ENCODE peak calls at places on chromosomes 1 and 21, in seven cellular contexts. A is AG04450, N is brain microvascular endothelial cell, S is body of pancreas, X is fibroblast of mammary gland, C is HFF-Myc, Y is dorsolateral prefrontal cortex. P is an unnamed sample.

GRCh38 chr1:184222561-184223157 is 164.2 kb upstream of the C1orf21 start:
- DNase-seq in C (no peak), A (no peak), X (peak; percentile 63), N (peak; percentile 39), Y (peak; percentile 38), S (peak; percentile 67), P (no peak)

GRCh38 chr1:6625579-6626149 is 996 bp downstream of the THAP3 start:
- DNase-seq in Y (peak; percentile 9), S (peak; percentile 41), A (no peak), X (peak; percentile 76), C (no peak), N (peak; percentile 41), P (no peak)

GRCh38 chr1:230327892-230328284 is 98.2 kb downstream of the PGBD5 start:
- DNase-seq in C (no peak), X (no peak), A (no peak), Y (no peak), N (peak; percentile 14), S (no peak), P (no peak)

GRCh38 chr21:26626187-26626586 is 53.1 kb upstream of the CYYR1 start:
- DNase-seq in N (no peak), A (no peak), S (no peak), X (no peak), Y (no peak), C (no peak), P (no peak)

GRCh38 chr1:46134660-46135331 is 2.4 kb upstream of the PIK3R3 start:
- DNase-seq in N (peak; percentile 34), C (no peak), X (peak; percentile 95), A (peak; percentile 60), S (no peak), Y (peak; percentile 70), P (no peak)

GRCh38 chr1:86247553-86248279 is 91.1 kb upstream of the COL24A1 start:
- DNase-seq in Y (no peak), N (no peak), S (no peak), X (no peak), C (peak; percentile 46), A (no peak), P (peak; percentile 6)

GRCh38 chr1:53616927-53617326 is 122.0 kb downstream of the GLIS1 start:
- DNase-seq in C (no peak), A (no peak), Y (no peak), X (peak; percentile 35), S (no peak), N (no peak), P (no peak)

GRCh38 chr1:10065344-10065685 is 32.6 kb downstream of the UBE4B start:
- DNase-seq in C (no peak), X (peak; percentile 57), N (peak; percentile 20), S (no peak), Y (no peak), A (no peak), P (no peak)

GRCh38 chr1:60569189-60569588 is 495.6 kb upstream of the C1orf87 start:
- DNase-seq in Y (no peak), X (no peak), S (no peak), N (no peak), A (no peak), C (no peak), P (no peak)

GRCh38 chr1:78176448-78176847 is 130.7 kb downstream of the GIPC2 start:
- DNase-seq in S (no peak), Y (no peak), N (peak; percentile 63), C (peak; percentile 67), X (peak; percentile 94), A (peak; percentile 69), P (peak; percentile 48)

GRCh38 chr1:228917342-228917741 is 182.1 kb downstream of the RHOU start:
- DNase-seq in A (no peak), Y (no peak), S (no peak), N (no peak), C (no peak), X (no peak), P (no peak)

DNA sequence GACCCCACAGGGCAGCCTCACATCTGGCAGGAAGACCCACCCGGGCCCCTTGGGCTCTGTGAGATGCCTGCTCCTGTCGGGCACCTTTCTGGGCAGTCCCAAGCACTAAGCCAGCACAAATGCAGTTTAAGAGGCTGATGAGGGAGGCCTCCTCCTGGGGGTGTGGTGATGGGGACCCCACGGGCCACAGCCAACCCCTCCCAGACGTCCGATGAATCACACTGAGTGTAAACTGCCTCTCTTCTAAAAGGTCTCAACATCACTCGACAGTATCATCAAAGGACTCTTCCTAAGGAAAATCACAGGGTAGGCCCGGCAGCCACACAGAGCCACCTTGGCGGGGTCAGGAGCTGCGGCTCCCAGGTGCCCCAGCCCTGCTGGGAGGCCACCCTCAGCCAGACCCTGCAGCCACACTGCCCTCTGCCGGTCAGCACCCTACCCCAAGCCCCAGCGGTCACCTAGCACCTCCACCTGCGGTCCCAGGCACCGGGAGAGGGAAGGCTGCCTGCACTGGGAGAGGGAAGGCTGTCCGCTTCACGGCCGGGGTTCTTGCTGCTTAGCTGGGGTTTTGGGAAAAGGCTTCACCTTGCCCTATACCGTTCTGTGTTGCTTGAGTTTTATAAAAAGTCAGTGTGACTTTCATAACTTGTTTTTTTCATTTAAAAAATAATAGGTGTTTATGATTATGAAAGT is 3.8 kb upstream of the PRKCZ start:
- DNase-seq in Y (peak; percentile 66), X (peak; percentile 2), N (peak; percentile 6), C (no peak), S (peak; percentile 87), A (no peak), P (no peak)
- TF ChIP-seq CTCF in Y (peak; percentile 68), X (peak; percentile 55), N (peak; percentile 83), C (peak; percentile 68), S (peak; percentile 75), A (peak; percentile 52), P (peak; percentile 62)

GRCh38 chr1:43953361-43953760 is 6.6 kb downstream of the IPO13 start:
- DNase-seq in C (no peak), A (no peak), N (no peak), S (no peak), Y (no peak), X (no peak), P (no peak)
- H3K4me3 ChIP-seq in C (no peak overlapping the region), A (no peak overlapping the region), N (no peak overlapping the region), S (no peak overlapping the region), Y (peak overlapping the region; percentile 8), X (no peak overlapping the region), P (no peak overlapping the region)

GRCh38 chr21:22795644-22796043 is 1797.4 kb downstream of the NCAM2 start:
- DNase-seq in C (no peak), S (no peak), Y (no peak), A (no peak), N (no peak), X (no peak), P (no peak)

GRCh38 chr21:22795091-22795490 is 1796.9 kb downstream of the NCAM2 start:
- DNase-seq in X (no peak), Y (no peak), N (no peak), A (no peak), C (no peak), S (no peak), P (no peak)

GRCh38 chr21:22791376-22791775 is 1793.2 kb downstream of the NCAM2 start:
- DNase-seq in X (no peak), S (no peak), A (no peak), Y (no peak), C (no peak), N (no peak), P (no peak)

GRCh38 chr21:22796147-22796546 is 1797.9 kb downstream of the NCAM2 start:
- DNase-seq in X (no peak), C (no peak), Y (no peak), A (no peak), N (no peak), S (no peak), P (no peak)

GRCh38 chr21:22791986-22792560 is 1793.9 kb downstream of the NCAM2 start:
- DNase-seq in Y (no peak), S (peak; percentile 31), N (peak; percentile 24), X (peak; percentile 28), C (peak; percentile 4), A (peak; percentile 6), P (peak; percentile 29)
- TF ChIP-seq CTCF in Y (peak; percentile 84), S (peak; percentile 72), N (peak; percentile 61), X (peak; percentile 45), C (peak; percentile 51), A (peak; percentile 67), P (peak; percentile 59)

GRCh38 chr21:39387461-39388037 is 38.7 kb upstream of the HMGN1 start:
- DNase-seq in A (peak; percentile 72), N (peak; percentile 77), X (peak; percentile 83), C (no peak), Y (peak; percentile 89), S (peak; percentile 89), P (peak; percentile 64)
- H3K4me3 ChIP-seq in A (peak overlapping the region; percentile 63), N (peak overlapping the region; percentile 58), X (peak overlapping the region; percentile 63), C (peak overlapping the region; percentile 49), Y (peak overlapping the region; percentile 60), S (no peak overlapping the region), P (peak overlapping the region; percentile 42)

P was measured in astrocyte of the cerebellum.